ENCODE peak calls at places on chromosomes 2 and 18, in seven cellular contexts. One of them, this sample, is unnamed.
A peak's percentile ranks its signal among the peaks of the same experiment; 100 is the strongest.

GRCh38 chr2:175553944-175554343 is 372.4 kb upstream of the ATP5MC3 start:
- DNase-seq in pancreas: no peak
- DNase-seq in right cardiac atrium: no peak
- DNase-seq in adrenal gland: no peak
- DNase-seq in CD8-positive, alpha-beta T cell: no peak
- DNase-seq in AG04450: no peak
- DNase-seq in neural progenitor cell: no peak
- DNase-seq in this sample: no peak

GRCh38 chr2:19796036-19796703 is 105.6 kb downstream of the TTC32 start:
- DNase-seq in neural progenitor cell: no peak
- DNase-seq in adrenal gland: no peak
- DNase-seq in pancreas: no peak
- DNase-seq in right cardiac atrium: no peak
- DNase-seq in AG04450: no peak
- DNase-seq in CD8-positive, alpha-beta T cell: no peak
- DNase-seq in this sample: no peak

GRCh38 chr2:202022755-202023154 is 10.9 kb upstream of the FZD7 start:
- DNase-seq in pancreas: no peak
- DNase-seq in right cardiac atrium: peak; percentile 45
- DNase-seq in CD8-positive, alpha-beta T cell: no peak
- DNase-seq in neural progenitor cell: no peak
- DNase-seq in adrenal gland: no peak
- DNase-seq in AG04450: no peak
- DNase-seq in this sample: no peak

GRCh38 chr18:69484699-69485396 is 84.2 kb downstream of the DOK6 start:
- DNase-seq in neural progenitor cell: no peak
- DNase-seq in AG04450: peak; percentile 18
- DNase-seq in pancreas: no peak
- DNase-seq in right cardiac atrium: no peak
- DNase-seq in adrenal gland: no peak
- DNase-seq in CD8-positive, alpha-beta T cell: no peak
- DNase-seq in this sample: no peak

GRCh38 chr2:164697688-164698290 is 76.5 kb upstream of the GRB14 start:
- DNase-seq in CD8-positive, alpha-beta T cell: no peak
- DNase-seq in pancreas: no peak
- DNase-seq in AG04450: no peak
- DNase-seq in right cardiac atrium: no peak
- DNase-seq in adrenal gland: no peak
- DNase-seq in neural progenitor cell: peak; percentile 17
- DNase-seq in this sample: no peak

GRCh38 chr2:96534701-96535181 is 1.8 kb upstream of the ARID5A start:
- DNase-seq in adrenal gland: no peak
- DNase-seq in neural progenitor cell: no peak
- DNase-seq in CD8-positive, alpha-beta T cell: no peak
- DNase-seq in right cardiac atrium: no peak
- DNase-seq in pancreas: no peak
- DNase-seq in AG04450: no peak
- DNase-seq in this sample: no peak

GRCh38 chr2:62114564-62114963 is 81.4 kb upstream of the B3GNT2 start:
- DNase-seq in right cardiac atrium: no peak
- DNase-seq in AG04450: no peak
- DNase-seq in neural progenitor cell: no peak
- DNase-seq in CD8-positive, alpha-beta T cell: no peak
- DNase-seq in adrenal gland: no peak
- DNase-seq in pancreas: no peak
- DNase-seq in this sample: no peak

GRCh38 chr2:8583400-8584173 is 98.3 kb upstream of the ID2 start:
- DNase-seq in right cardiac atrium: peak; percentile 97
- DNase-seq in AG04450: no peak
- DNase-seq in pancreas: peak; percentile 99
- DNase-seq in neural progenitor cell: peak; percentile 61
- DNase-seq in CD8-positive, alpha-beta T cell: peak; percentile 58
- DNase-seq in adrenal gland: peak; percentile 99
- DNase-seq in this sample: peak; percentile 73

GRCh38 chr2:40200516-40200915 is 251.4 kb downstream of the SLC8A1 start:
- DNase-seq in adrenal gland: no peak
- DNase-seq in AG04450: no peak
- DNase-seq in CD8-positive, alpha-beta T cell: no peak
- DNase-seq in neural progenitor cell: no peak
- DNase-seq in right cardiac atrium: no peak
- DNase-seq in pancreas: no peak
- DNase-seq in this sample: no peak

GRCh38 chr18:78293940-78294401 is 685.6 kb upstream of the SALL3 start:
- DNase-seq in pancreas: no peak
- DNase-seq in CD8-positive, alpha-beta T cell: no peak
- DNase-seq in neural progenitor cell: peak; percentile 20
- DNase-seq in AG04450: no peak
- DNase-seq in right cardiac atrium: peak; percentile 52
- DNase-seq in adrenal gland: no peak
- DNase-seq in this sample: no peak

GRCh38 chr2:154844513-154844912 is 146.0 kb downstream of the KCNJ3 start:
- DNase-seq in neural progenitor cell: no peak
- DNase-seq in pancreas: no peak
- DNase-seq in adrenal gland: no peak
- DNase-seq in AG04450: no peak
- DNase-seq in right cardiac atrium: no peak
- DNase-seq in CD8-positive, alpha-beta T cell: no peak
- DNase-seq in this sample: no peak

GRCh38 chr18:8525692-8526091 is 83.5 kb upstream of the RAB12 start:
- DNase-seq in AG04450: no peak
- DNase-seq in adrenal gland: no peak
- DNase-seq in neural progenitor cell: peak; percentile 50
- DNase-seq in CD8-positive, alpha-beta T cell: no peak
- DNase-seq in right cardiac atrium: peak; percentile 37
- DNase-seq in pancreas: no peak
- DNase-seq in this sample: no peak

GRCh38 chr2:10239561-10239967 is 63.1 kb upstream of the HPCAL1 start:
- DNase-seq in pancreas: peak; percentile 33
- DNase-seq in adrenal gland: no peak
- DNase-seq in right cardiac atrium: no peak
- DNase-seq in CD8-positive, alpha-beta T cell: no peak
- DNase-seq in neural progenitor cell: no peak
- DNase-seq in AG04450: no peak
- DNase-seq in this sample: no peak

GRCh38 chr2:174577967-174578589 is 19.5 kb downstream of the WIPF1 start:
- DNase-seq in neural progenitor cell: peak; percentile 38
- DNase-seq in CD8-positive, alpha-beta T cell: no peak
- DNase-seq in adrenal gland: no peak
- DNase-seq in AG04450: peak; percentile 26
- DNase-seq in pancreas: no peak
- DNase-seq in right cardiac atrium: no peak
- DNase-seq in this sample: no peak

GRCh38 chr2:164824865-164825264 is 16.8 kb downstream of the COBLL1 start:
- DNase-seq in right cardiac atrium: no peak
- DNase-seq in pancreas: no peak
- DNase-seq in AG04450: no peak
- DNase-seq in CD8-positive, alpha-beta T cell: no peak
- DNase-seq in neural progenitor cell: no peak
- DNase-seq in adrenal gland: no peak
- DNase-seq in this sample: no peak

GRCh38 chr2:207734264-207734635 is 22.8 kb downstream of the CCNYL1 start:
- DNase-seq in CD8-positive, alpha-beta T cell: no peak
- DNase-seq in adrenal gland: no peak
- DNase-seq in neural progenitor cell: no peak
- DNase-seq in right cardiac atrium: no peak
- DNase-seq in AG04450: no peak
- DNase-seq in pancreas: no peak
- DNase-seq in this sample: no peak

DNA sequence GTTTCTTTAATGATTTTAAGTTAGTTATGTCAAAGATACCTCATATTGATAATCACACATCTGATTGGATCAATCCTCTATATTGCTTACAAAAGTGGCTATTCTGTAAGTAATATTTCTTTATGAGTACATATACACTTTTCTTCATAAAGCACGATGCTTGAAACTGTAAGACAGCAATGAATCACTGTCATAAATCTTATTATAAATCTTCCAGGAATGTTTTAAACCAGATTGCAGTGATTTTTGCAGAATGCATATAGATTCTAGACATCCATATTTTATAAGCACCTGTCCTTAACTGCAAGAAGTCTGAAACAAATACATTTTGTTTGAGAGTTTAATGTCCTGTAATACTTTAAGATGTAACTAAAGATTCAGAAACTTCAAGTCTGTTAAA is 367.0 kb upstream of the FANCL start:
- DNase-seq in AG04450: no peak
- DNase-seq in neural progenitor cell: no peak
- DNase-seq in right cardiac atrium: no peak
- DNase-seq in adrenal gland: no peak
- DNase-seq in pancreas: no peak
- DNase-seq in CD8-positive, alpha-beta T cell: no peak
- DNase-seq in this sample: no peak
- H3K27me3 ChIP-seq in AG04450: no peaks in the 10 kb centered on the region
- H3K27me3 ChIP-seq in neural progenitor cell: no peaks in the 10 kb centered on the region
- H3K27me3 ChIP-seq in right cardiac atrium: peaks cover 4% of the 10 kb centered on the region
- H3K27me3 ChIP-seq in adrenal gland: no peaks in the 10 kb centered on the region
- H3K27me3 ChIP-seq in pancreas: no peaks in the 10 kb centered on the region
- H3K27me3 ChIP-seq in CD8-positive, alpha-beta T cell: no peaks in the 10 kb centered on the region
- H3K27me3 ChIP-seq in this sample: no peaks in the 10 kb centered on the region

GRCh38 chr18:74577019-74577418 is 20.7 kb upstream of the ZNF407 start:
- DNase-seq in adrenal gland: no peak
- DNase-seq in right cardiac atrium: no peak
- DNase-seq in pancreas: no peak
- DNase-seq in CD8-positive, alpha-beta T cell: no peak
- DNase-seq in neural progenitor cell: peak; percentile 1
- DNase-seq in AG04450: no peak
- DNase-seq in this sample: no peak

GRCh38 chr18:74587446-74587845 is 10.2 kb upstream of the ZNF407 start:
- DNase-seq in CD8-positive, alpha-beta T cell: no peak
- DNase-seq in pancreas: no peak
- DNase-seq in AG04450: no peak
- DNase-seq in adrenal gland: no peak
- DNase-seq in right cardiac atrium: no peak
- DNase-seq in neural progenitor cell: no peak
- DNase-seq in this sample: no peak

GRCh38 chr18:74579704-74580103 is 18.0 kb upstream of the ZNF407 start:
- DNase-seq in right cardiac atrium: no peak
- DNase-seq in pancreas: no peak
- DNase-seq in CD8-positive, alpha-beta T cell: no peak
- DNase-seq in neural progenitor cell: peak; percentile 39
- DNase-seq in adrenal gland: no peak
- DNase-seq in AG04450: no peak
- DNase-seq in this sample: no peak

GRCh38 chr18:74582642-74583041 is 15.0 kb upstream of the ZNF407 start:
- DNase-seq in neural progenitor cell: no peak
- DNase-seq in AG04450: no peak
- DNase-seq in CD8-positive, alpha-beta T cell: no peak
- DNase-seq in adrenal gland: no peak
- DNase-seq in pancreas: no peak
- DNase-seq in right cardiac atrium: no peak
- DNase-seq in this sample: no peak
- H3K27me3 ChIP-seq in neural progenitor cell: peaks cover 21% of the 10 kb centered on the region
- H3K27me3 ChIP-seq in AG04450: peaks cover 7% of the 10 kb centered on the region
- H3K27me3 ChIP-seq in CD8-positive, alpha-beta T cell: no peaks in the 10 kb centered on the region
- H3K27me3 ChIP-seq in adrenal gland: peaks cover 11% of the 10 kb centered on the region
- H3K27me3 ChIP-seq in pancreas: no peaks in the 10 kb centered on the region
- H3K27me3 ChIP-seq in right cardiac atrium: no peaks in the 10 kb centered on the region
- H3K27me3 ChIP-seq in this sample: no peaks in the 10 kb centered on the region

GRCh38 chr2:121627525-121628050 is 21.7 kb downstream of the CLASP1 start:
- DNase-seq in right cardiac atrium: no peak
- DNase-seq in adrenal gland: no peak
- DNase-seq in AG04450: no peak
- DNase-seq in pancreas: no peak
- DNase-seq in CD8-positive, alpha-beta T cell: no peak
- DNase-seq in neural progenitor cell: no peak
- DNase-seq in this sample: no peak

GRCh38 chr2:121626777-121627524 is 22.3 kb downstream of the CLASP1 start:
- DNase-seq in adrenal gland: peak; percentile 38
- DNase-seq in AG04450: no peak
- DNase-seq in neural progenitor cell: no peak
- DNase-seq in CD8-positive, alpha-beta T cell: no peak
- DNase-seq in pancreas: no peak
- DNase-seq in right cardiac atrium: peak; percentile 82
- DNase-seq in this sample: no peak

GRCh38 chr2:121625953-121626352 is 23.3 kb downstream of the CLASP1 start:
- DNase-seq in AG04450: no peak
- DNase-seq in pancreas: no peak
- DNase-seq in right cardiac atrium: no peak
- DNase-seq in adrenal gland: no peak
- DNase-seq in CD8-positive, alpha-beta T cell: no peak
- DNase-seq in neural progenitor cell: no peak
- DNase-seq in this sample: no peak
- H3K27me3 ChIP-seq in AG04450: no peaks in the 10 kb centered on the region
- H3K27me3 ChIP-seq in pancreas: no peaks in the 10 kb centered on the region
- H3K27me3 ChIP-seq in right cardiac atrium: no peaks in the 10 kb centered on the region
- H3K27me3 ChIP-seq in adrenal gland: no peaks in the 10 kb centered on the region
- H3K27me3 ChIP-seq in CD8-positive, alpha-beta T cell: no peaks in the 10 kb centered on the region
- H3K27me3 ChIP-seq in neural progenitor cell: no peaks in the 10 kb centered on the region
- H3K27me3 ChIP-seq in this sample: no peaks in the 10 kb centered on the region

GRCh38 chr2:70901235-70902066 is 34.2 kb upstream of the ATP6V1B1 start:
- DNase-seq in adrenal gland: no peak
- DNase-seq in CD8-positive, alpha-beta T cell: no peak
- DNase-seq in right cardiac atrium: peak; percentile 64
- DNase-seq in AG04450: no peak
- DNase-seq in pancreas: peak; percentile 75
- DNase-seq in neural progenitor cell: peak; percentile 76
- DNase-seq in this sample: no peak

GRCh38 chr2:70903171-70903570 is 32.5 kb upstream of the ATP6V1B1 start:
- DNase-seq in neural progenitor cell: no peak
- DNase-seq in pancreas: no peak
- DNase-seq in CD8-positive, alpha-beta T cell: no peak
- DNase-seq in AG04450: no peak
- DNase-seq in adrenal gland: no peak
- DNase-seq in right cardiac atrium: no peak
- DNase-seq in this sample: no peak

GRCh38 chr2:70902579-70902978 is 33.1 kb upstream of the ATP6V1B1 start:
- DNase-seq in right cardiac atrium: no peak
- DNase-seq in pancreas: no peak
- DNase-seq in adrenal gland: no peak
- DNase-seq in neural progenitor cell: no peak
- DNase-seq in AG04450: no peak
- DNase-seq in CD8-positive, alpha-beta T cell: no peak
- DNase-seq in this sample: no peak

GRCh38 chr2:70903641-70904340 is 31.9 kb upstream of the ATP6V1B1 start:
- DNase-seq in CD8-positive, alpha-beta T cell: no peak
- DNase-seq in pancreas: no peak
- DNase-seq in neural progenitor cell: peak; percentile 62
- DNase-seq in AG04450: no peak
- DNase-seq in adrenal gland: no peak
- DNase-seq in right cardiac atrium: no peak
- DNase-seq in this sample: no peak

DNA sequence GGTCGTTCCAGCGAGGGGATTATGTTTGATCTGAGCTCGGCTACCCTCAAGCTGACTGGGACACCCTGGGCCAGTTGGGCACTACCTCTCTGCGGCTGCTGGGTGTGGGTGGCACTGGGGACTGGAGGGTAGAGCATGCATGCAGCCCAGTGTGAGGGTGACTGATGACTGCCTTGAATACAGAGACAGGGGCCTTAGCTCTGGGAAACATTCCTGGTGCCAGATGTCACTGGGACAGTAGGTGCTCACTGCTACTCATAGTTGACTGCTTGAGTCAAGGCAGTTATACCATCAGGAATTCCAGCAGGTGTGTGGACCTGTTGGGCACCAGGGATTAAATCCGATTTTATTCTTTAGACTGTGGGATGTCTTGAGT is 33.6 kb upstream of the ATP6V1B1 start:
- DNase-seq in neural progenitor cell: no peak
- DNase-seq in CD8-positive, alpha-beta T cell: no peak
- DNase-seq in right cardiac atrium: no peak
- DNase-seq in adrenal gland: no peak
- DNase-seq in AG04450: no peak
- DNase-seq in pancreas: no peak
- DNase-seq in this sample: no peak
- H3K27me3 ChIP-seq in neural progenitor cell: peaks cover 100% of the 10 kb centered on the region
- H3K27me3 ChIP-seq in CD8-positive, alpha-beta T cell: peaks cover 52% of the 10 kb centered on the region
- H3K27me3 ChIP-seq in right cardiac atrium: no peaks in the 10 kb centered on the region
- H3K27me3 ChIP-seq in adrenal gland: peaks cover 60% of the 10 kb centered on the region
- H3K27me3 ChIP-seq in AG04450: peaks cover 28% of the 10 kb centered on the region
- H3K27me3 ChIP-seq in pancreas: no peaks in the 10 kb centered on the region
- H3K27me3 ChIP-seq in this sample: peaks cover 100% of the 10 kb centered on the region

This sample was measured in dorsolateral prefrontal cortex.